ENCODE peak calls at places on chromosomes 2 and 18, in eight cellular contexts. I is neuronal stem cell, K is uterus, J is keratinocyte, P is upper lobe of right lung, Q is stomach, X is heart left ventricle, C is astrocyte. W is an unnamed sample.
A peak's percentile ranks its signal among the peaks of the same experiment; 100 is the strongest.

GRCh38 chr2:198374375-198375072 is 570.1 kb downstream of the PLCL1 start:
- DNase-seq in I (peak; percentile 62), K (no peak), J (peak; percentile 44), P (no peak), Q (no peak), X (no peak), C (peak; percentile 44), W (no peak)

GRCh38 chr2:222972420-222972819 is 79.6 kb upstream of the KCNE4 start:
- DNase-seq in I (no peak), K (no peak), J (no peak), P (no peak), Q (no peak), X (no peak), C (no peak), W (no peak)

GRCh38 chr2:68088950-68089349 is 26.1 kb upstream of the C1D start:
- DNase-seq in I (no peak), K (no peak), J (no peak), P (no peak), Q (no peak), X (no peak), C (peak; percentile 16), W (no peak)

GRCh38 chr2:221124542-221125235 is 447.4 kb downstream of the EPHA4 start:
- DNase-seq in I (no peak), K (no peak), J (no peak), P (no peak), Q (no peak), X (no peak), C (peak; percentile 35), W (no peak)

GRCh38 chr2:23412556-23413155 is 27.7 kb downstream of the KLHL29 start:
- DNase-seq in I (no peak), K (no peak), J (peak; percentile 82), P (no peak), Q (no peak), X (no peak), C (peak; percentile 78), W (no peak)

GRCh38 chr2:161131074-161131680 is 29.1 kb upstream of the TANK start:
- DNase-seq in I (no peak), K (no peak), J (no peak), P (no peak), Q (no peak), X (no peak), C (no peak), W (no peak)

GRCh38 chr18:55337153-55337552 is 250.8 kb downstream of the TCF4 start:
- DNase-seq in I (no peak), K (no peak), J (no peak), P (no peak), Q (no peak), X (no peak), C (no peak), W (no peak)

GRCh38 chr2:9024575-9024974 is 21.1 kb upstream of the MBOAT2 start:
- DNase-seq in I (no peak), K (no peak), J (no peak), P (no peak), Q (no peak), X (no peak), C (no peak), W (no peak)

GRCh38 chr2:157691695-157692094 is 63.0 kb upstream of the ACVR1C start:
- DNase-seq in I (no peak), K (no peak), J (no peak), P (no peak), Q (no peak), X (no peak), C (no peak), W (no peak)

GRCh38 chr2:96205888-96206287 is 2.7 kb downstream of the STARD7 start:
- DNase-seq in I (no peak), K (no peak), J (no peak), P (no peak), Q (no peak), X (no peak), C (peak; percentile 59), W (no peak)

DNA sequence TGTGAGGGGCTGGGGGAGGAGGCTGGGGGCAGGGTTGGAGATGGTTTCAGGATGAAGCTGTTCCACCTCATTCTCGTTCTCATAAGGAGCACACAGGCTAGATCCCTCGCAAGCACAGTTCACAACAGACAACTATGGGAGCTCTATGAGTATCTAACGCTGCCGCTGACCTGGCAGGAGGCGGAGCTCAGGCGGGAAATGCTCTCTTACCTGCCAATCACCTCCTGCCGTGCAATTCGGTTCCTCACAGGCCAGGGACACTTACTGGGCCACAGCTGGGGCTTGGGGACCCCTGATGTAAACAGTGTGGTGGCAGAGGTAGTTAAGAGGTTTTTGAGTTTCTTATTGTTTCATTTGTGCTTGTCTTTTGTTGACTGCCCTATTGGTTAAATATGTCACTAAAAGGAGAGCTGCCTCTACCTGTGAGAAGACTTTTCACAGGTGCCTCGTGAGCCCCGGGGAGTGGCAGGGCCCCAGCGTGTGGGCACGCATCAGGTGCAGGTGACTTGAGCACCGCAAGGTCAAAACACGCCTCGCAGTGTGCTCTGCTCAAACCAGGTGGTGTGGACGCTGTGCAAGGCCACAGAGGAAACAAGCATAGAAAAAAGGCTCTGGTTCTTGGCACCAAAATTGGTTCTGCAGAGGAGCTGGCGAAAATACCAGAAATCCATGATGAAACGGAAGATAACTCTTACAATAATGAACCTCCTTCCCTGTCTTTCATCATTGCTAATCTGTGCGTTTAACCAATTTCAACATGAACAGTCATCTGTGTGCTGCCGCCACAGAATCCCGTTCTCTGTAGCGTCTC is 10.2 kb downstream of the MLPH start:
- DNase-seq in I (no peak), K (no peak), J (no peak), P (peak; percentile 69), Q (peak; percentile 54), X (no peak), C (no peak), W (no peak)
- H3K27ac ChIP-seq in I (no peak overlapping the region), K (no peak overlapping the region), J (no peak overlapping the region), P (peak overlapping the region; percentile 11), Q (peak overlapping the region; percentile 85), X (no peak overlapping the region), C (peak overlapping the region; percentile 100), W (no peak overlapping the region)

DNA sequence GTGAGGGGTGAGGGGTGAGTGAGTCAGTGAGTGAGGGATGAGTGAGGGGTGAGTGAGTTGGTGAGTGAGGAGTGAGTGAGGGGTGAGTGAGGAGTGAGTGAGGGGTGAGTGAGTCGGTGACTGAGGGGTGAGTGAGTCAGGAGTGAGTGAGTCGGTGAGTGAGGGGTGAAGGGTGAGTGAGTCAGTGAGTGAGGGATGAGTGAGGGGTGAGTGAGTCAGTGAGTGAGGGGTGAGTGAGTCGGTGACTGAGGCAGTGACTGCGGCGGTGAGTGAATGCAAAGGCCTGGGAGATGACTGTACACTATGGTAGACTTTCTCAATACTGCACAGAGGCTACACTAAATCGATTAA is 16.6 kb downstream of the THAP4 start:
- DNase-seq in I (no peak), K (no peak), J (peak; percentile 35), P (no peak), Q (no peak), X (peak; percentile 1), C (peak; percentile 29), W (no peak)
- H3K4me3 ChIP-seq in I (no peak overlapping the region), K (no peak overlapping the region), J (no peak overlapping the region), P (no peak overlapping the region), Q (no peak overlapping the region), X (no peak overlapping the region), C (no peak overlapping the region), W (no peak overlapping the region)

DNA sequence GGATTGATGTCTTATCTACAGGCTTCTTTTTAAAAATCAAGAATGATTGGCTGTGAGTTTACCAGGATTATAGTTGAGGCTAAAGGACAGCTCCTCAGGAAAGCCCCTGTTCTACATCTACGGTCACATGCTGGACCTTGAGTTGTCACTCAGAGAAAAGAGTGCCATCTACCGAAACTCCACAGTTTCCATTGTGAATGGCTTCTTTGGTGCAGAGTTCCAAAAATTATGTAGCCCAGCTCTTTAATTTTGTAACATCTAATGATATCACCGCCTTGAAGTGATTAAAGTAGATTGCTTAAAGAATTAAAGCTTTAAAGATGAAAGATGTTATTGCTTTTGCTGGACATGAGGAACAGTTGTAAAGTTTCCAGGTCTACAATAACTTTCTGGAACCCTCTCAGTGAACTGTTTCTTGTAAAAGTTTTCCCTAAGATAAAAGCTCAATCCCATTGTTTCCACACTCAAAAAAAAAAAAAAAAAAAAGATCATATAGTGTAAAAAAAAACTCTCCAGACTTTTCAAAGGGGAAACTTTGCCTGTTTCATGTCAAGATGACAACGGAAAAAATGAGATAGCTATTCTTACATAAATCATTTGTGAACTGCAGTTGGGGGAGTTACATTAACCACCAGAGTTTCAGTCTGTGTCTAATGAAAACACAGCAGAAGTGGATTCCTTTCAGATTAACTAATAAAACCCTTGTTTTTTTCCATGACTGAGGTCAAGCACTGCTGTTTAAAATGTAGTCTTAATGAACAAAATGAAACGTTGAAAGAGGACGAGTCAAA is 4.3 kb downstream of the COL3A1 start:
- DNase-seq in I (no peak), K (no peak), J (no peak), P (no peak), Q (no peak), X (no peak), C (peak; percentile 96), W (no peak)
- H3K27ac ChIP-seq in I (no peak overlapping the region), K (peak overlapping the region; percentile 95), J (no peak overlapping the region), P (peak overlapping the region; percentile 28), Q (no peak overlapping the region), X (peak overlapping the region; percentile 78), C (peak overlapping the region; percentile 87), W (no peak overlapping the region)

GRCh38 chr2:226678422-226678821 is 121.2 kb downstream of the IRS1 start:
- DNase-seq in I (no peak), K (no peak), J (no peak), P (no peak), Q (peak; percentile 42), X (no peak), C (no peak), W (no peak)

GRCh38 chr2:226680674-226681073 is 118.9 kb downstream of the IRS1 start:
- DNase-seq in I (no peak), K (no peak), J (no peak), P (no peak), Q (no peak), X (no peak), C (no peak), W (no peak)

GRCh38 chr2:226676618-226677017 is 123.0 kb downstream of the IRS1 start:
- DNase-seq in I (no peak), K (no peak), J (no peak), P (no peak), Q (no peak), X (no peak), C (no peak), W (no peak)

GRCh38 chr2:226677080-226677479 is 122.5 kb downstream of the IRS1 start:
- DNase-seq in I (no peak), K (no peak), J (no peak), P (no peak), Q (no peak), X (no peak), C (no peak), W (no peak)

GRCh38 chr2:226679389-226680057 is 120.1 kb downstream of the IRS1 start:
- DNase-seq in I (no peak), K (no peak), J (no peak), P (no peak), Q (no peak), X (no peak), C (no peak), W (no peak)
- H3K4me3 ChIP-seq in I (no peak overlapping the region), K (no peak overlapping the region), J (no peak overlapping the region), P (no peak overlapping the region), Q (no peak overlapping the region), X (no peak overlapping the region), C (no peak overlapping the region), W (no peak overlapping the region)

W was measured in dorsolateral prefrontal cortex.